ENCODE peak calls at places on chromosomes 4 and X, in seven cellular contexts. One of them, this sample, is unnamed.
A peak's percentile ranks its signal among the peaks of the same experiment; 100 is the strongest.

GRCh38 chr4:61202100-61202637 is 2.0 kb downstream of the ADGRL3 start:
- DNase-seq in fibroblast of the aortic adventitia: no peak
- DNase-seq in fibroblast of pulmonary artery: peak; percentile 12
- DNase-seq in right atrium auricular region: no peak
- DNase-seq in fibroblast of mammary gland: no peak
- DNase-seq in ascending aorta: no peak
- DNase-seq in foreskin fibroblast: peak; percentile 17
- DNase-seq in this sample: no peak

GRCh38 chr4:154779362-154779947 is 1.6 kb upstream of the RBM46 start:
- DNase-seq in foreskin fibroblast: peak; percentile 61
- DNase-seq in fibroblast of pulmonary artery: peak; percentile 71
- DNase-seq in ascending aorta: no peak
- DNase-seq in fibroblast of the aortic adventitia: peak; percentile 73
- DNase-seq in right atrium auricular region: no peak
- DNase-seq in fibroblast of mammary gland: peak; percentile 68
- DNase-seq in this sample: peak; percentile 5

GRCh38 chrX:128019218-128019617 is 33.0 kb downstream of the ACTRT1 start:
- DNase-seq in ascending aorta: no peak
- DNase-seq in fibroblast of pulmonary artery: no peak
- DNase-seq in right atrium auricular region: no peak
- DNase-seq in fibroblast of the aortic adventitia: no peak
- DNase-seq in fibroblast of mammary gland: no peak
- DNase-seq in foreskin fibroblast: no peak
- DNase-seq in this sample: no peak

GRCh38 chrX:15310117-15310516 is 5.3 kb downstream of the ASB11 start:
- DNase-seq in foreskin fibroblast: peak; percentile 20
- DNase-seq in right atrium auricular region: no peak
- DNase-seq in ascending aorta: no peak
- DNase-seq in fibroblast of mammary gland: peak; percentile 33
- DNase-seq in fibroblast of the aortic adventitia: peak; percentile 46
- DNase-seq in fibroblast of pulmonary artery: peak; percentile 68
- DNase-seq in this sample: no peak

GRCh38 chr4:154982187-154983047 is 201.3 kb downstream of the RBM46 start:
- DNase-seq in foreskin fibroblast: peak; percentile 54
- DNase-seq in fibroblast of mammary gland: peak; percentile 80
- DNase-seq in ascending aorta: no peak
- DNase-seq in fibroblast of the aortic adventitia: peak; percentile 81
- DNase-seq in fibroblast of pulmonary artery: peak; percentile 82
- DNase-seq in right atrium auricular region: peak; percentile 70
- DNase-seq in this sample: no peak

GRCh38 chr4:187118166-187118565 is 394.5 kb upstream of the FAT1 start:
- DNase-seq in right atrium auricular region: no peak
- DNase-seq in foreskin fibroblast: no peak
- DNase-seq in fibroblast of pulmonary artery: no peak
- DNase-seq in fibroblast of mammary gland: no peak
- DNase-seq in ascending aorta: no peak
- DNase-seq in fibroblast of the aortic adventitia: no peak
- DNase-seq in this sample: no peak

GRCh38 chr4:41212221-41213203 is 1.8 kb downstream of the APBB2 start:
- DNase-seq in right atrium auricular region: no peak
- DNase-seq in fibroblast of the aortic adventitia: peak; percentile 82
- DNase-seq in ascending aorta: no peak
- DNase-seq in foreskin fibroblast: peak; percentile 90
- DNase-seq in fibroblast of pulmonary artery: peak; percentile 85
- DNase-seq in fibroblast of mammary gland: peak; percentile 78
- DNase-seq in this sample: no peak

GRCh38 chrX:74009041-74009440 is 294.9 kb upstream of the ZCCHC13 start:
- DNase-seq in fibroblast of pulmonary artery: no peak
- DNase-seq in right atrium auricular region: no peak
- DNase-seq in fibroblast of mammary gland: peak; percentile 57
- DNase-seq in foreskin fibroblast: peak; percentile 18
- DNase-seq in fibroblast of the aortic adventitia: no peak
- DNase-seq in ascending aorta: no peak
- DNase-seq in this sample: no peak

GRCh38 chr4:20262221-20262620 is 10.5 kb downstream of the SLIT2 start:
- DNase-seq in fibroblast of the aortic adventitia: no peak
- DNase-seq in fibroblast of mammary gland: no peak
- DNase-seq in fibroblast of pulmonary artery: no peak
- DNase-seq in foreskin fibroblast: no peak
- DNase-seq in right atrium auricular region: no peak
- DNase-seq in ascending aorta: no peak
- DNase-seq in this sample: no peak

GRCh38 chrX:57289089-57289488 is 2.6 kb downstream of the FAAH2 start:
- DNase-seq in right atrium auricular region: no peak
- DNase-seq in fibroblast of pulmonary artery: no peak
- DNase-seq in foreskin fibroblast: no peak
- DNase-seq in fibroblast of mammary gland: no peak
- DNase-seq in ascending aorta: no peak
- DNase-seq in fibroblast of the aortic adventitia: no peak
- DNase-seq in this sample: no peak

GRCh38 chr4:30721353-30722091 is 1.4 kb downstream of the PCDH7 start:
- DNase-seq in foreskin fibroblast: peak; percentile 71
- DNase-seq in right atrium auricular region: no peak
- DNase-seq in fibroblast of the aortic adventitia: peak; percentile 43
- DNase-seq in fibroblast of pulmonary artery: peak; percentile 39
- DNase-seq in fibroblast of mammary gland: peak; percentile 33
- DNase-seq in ascending aorta: no peak
- DNase-seq in this sample: no peak

GRCh38 chr4:35772291-35772690 is 472.0 kb downstream of the ARAP2 start:
- DNase-seq in fibroblast of pulmonary artery: peak; percentile 3
- DNase-seq in right atrium auricular region: no peak
- DNase-seq in ascending aorta: no peak
- DNase-seq in fibroblast of the aortic adventitia: no peak
- DNase-seq in fibroblast of mammary gland: peak; percentile 2
- DNase-seq in foreskin fibroblast: peak; percentile 0
- DNase-seq in this sample: no peak

GRCh38 chr4:113673450-113673849 is 88.1 kb downstream of the CAMK2D start:
- DNase-seq in foreskin fibroblast: peak; percentile 49
- DNase-seq in fibroblast of mammary gland: peak; percentile 44
- DNase-seq in fibroblast of pulmonary artery: no peak
- DNase-seq in fibroblast of the aortic adventitia: no peak
- DNase-seq in right atrium auricular region: no peak
- DNase-seq in ascending aorta: no peak
- DNase-seq in this sample: no peak

GRCh38 chrX:150363561-150364346 is 637 bp downstream of the MAMLD1 start:
- DNase-seq in right atrium auricular region: no peak
- DNase-seq in fibroblast of the aortic adventitia: peak; percentile 30
- DNase-seq in fibroblast of mammary gland: peak; percentile 37
- DNase-seq in fibroblast of pulmonary artery: peak; percentile 45
- DNase-seq in foreskin fibroblast: peak; percentile 73
- DNase-seq in ascending aorta: no peak
- DNase-seq in this sample: no peak

GRCh38 chr4:110003401-110004187 is 90.9 kb downstream of the EGF start:
- DNase-seq in fibroblast of the aortic adventitia: no peak
- DNase-seq in fibroblast of mammary gland: peak; percentile 16
- DNase-seq in foreskin fibroblast: no peak
- DNase-seq in right atrium auricular region: no peak
- DNase-seq in ascending aorta: no peak
- DNase-seq in fibroblast of pulmonary artery: no peak
- DNase-seq in this sample: no peak

GRCh38 chr4:153211986-153212720 is 7.9 kb downstream of the TRIM2 start:
- DNase-seq in fibroblast of mammary gland: peak; percentile 87
- DNase-seq in foreskin fibroblast: peak; percentile 83
- DNase-seq in fibroblast of the aortic adventitia: peak; percentile 80
- DNase-seq in fibroblast of pulmonary artery: peak; percentile 77
- DNase-seq in right atrium auricular region: no peak
- DNase-seq in ascending aorta: no peak
- DNase-seq in this sample: no peak

GRCh38 chr4:65917486-65917885 is 247.2 kb upstream of the EPHA5 start:
- DNase-seq in fibroblast of pulmonary artery: peak; percentile 83
- DNase-seq in fibroblast of mammary gland: peak; percentile 33
- DNase-seq in foreskin fibroblast: no peak
- DNase-seq in ascending aorta: no peak
- DNase-seq in fibroblast of the aortic adventitia: peak; percentile 76
- DNase-seq in right atrium auricular region: no peak
- DNase-seq in this sample: peak; percentile 7

GRCh38 chr4:181959121-181959520 is 284.1 kb upstream of the TENM3 start:
- DNase-seq in fibroblast of mammary gland: peak; percentile 87
- DNase-seq in ascending aorta: no peak
- DNase-seq in foreskin fibroblast: peak; percentile 87
- DNase-seq in fibroblast of the aortic adventitia: peak; percentile 34
- DNase-seq in fibroblast of pulmonary artery: peak; percentile 63
- DNase-seq in right atrium auricular region: no peak
- DNase-seq in this sample: no peak

GRCh38 chr4:91116861-91117260 is 989.7 kb downstream of the CCSER1 start:
- DNase-seq in fibroblast of pulmonary artery: peak; percentile 42
- DNase-seq in fibroblast of the aortic adventitia: no peak
- DNase-seq in fibroblast of mammary gland: peak; percentile 0
- DNase-seq in right atrium auricular region: no peak
- DNase-seq in foreskin fibroblast: no peak
- DNase-seq in ascending aorta: no peak
- DNase-seq in this sample: no peak

GRCh38 chr4:123120473-123120872 is 198.1 kb upstream of the NUDT6 start:
- DNase-seq in right atrium auricular region: no peak
- DNase-seq in fibroblast of the aortic adventitia: no peak
- DNase-seq in foreskin fibroblast: peak; percentile 63
- DNase-seq in fibroblast of pulmonary artery: peak; percentile 45
- DNase-seq in fibroblast of mammary gland: peak; percentile 75
- DNase-seq in ascending aorta: no peak
- DNase-seq in this sample: no peak

GRCh38 chr4:177519481-177520270 is 77.4 kb upstream of the AGA start:
- DNase-seq in fibroblast of the aortic adventitia: peak; percentile 43
- DNase-seq in ascending aorta: no peak
- DNase-seq in right atrium auricular region: no peak
- DNase-seq in fibroblast of mammary gland: peak; percentile 57
- DNase-seq in foreskin fibroblast: no peak
- DNase-seq in fibroblast of pulmonary artery: no peak
- DNase-seq in this sample: no peak

GRCh38 chr4:118981839-118982381 is 93.3 kb downstream of the SYNPO2 start:
- DNase-seq in fibroblast of mammary gland: peak; percentile 94
- DNase-seq in right atrium auricular region: peak; percentile 79
- DNase-seq in ascending aorta: no peak
- DNase-seq in fibroblast of pulmonary artery: peak; percentile 88
- DNase-seq in fibroblast of the aortic adventitia: peak; percentile 93
- DNase-seq in foreskin fibroblast: peak; percentile 93
- DNase-seq in this sample: peak; percentile 96

GRCh38 chr4:22444813-22445212 is 71.1 kb downstream of the ADGRA3 start:
- DNase-seq in right atrium auricular region: no peak
- DNase-seq in fibroblast of mammary gland: no peak
- DNase-seq in ascending aorta: no peak
- DNase-seq in fibroblast of pulmonary artery: no peak
- DNase-seq in foreskin fibroblast: no peak
- DNase-seq in fibroblast of the aortic adventitia: no peak
- DNase-seq in this sample: no peak

GRCh38 chr4:22440999-22441398 is 74.9 kb downstream of the ADGRA3 start:
- DNase-seq in foreskin fibroblast: no peak
- DNase-seq in fibroblast of pulmonary artery: no peak
- DNase-seq in fibroblast of the aortic adventitia: no peak
- DNase-seq in fibroblast of mammary gland: no peak
- DNase-seq in ascending aorta: no peak
- DNase-seq in right atrium auricular region: no peak
- DNase-seq in this sample: no peak

GRCh38 chr4:22439947-22440346 is 75.9 kb downstream of the ADGRA3 start:
- DNase-seq in fibroblast of the aortic adventitia: no peak
- DNase-seq in fibroblast of mammary gland: no peak
- DNase-seq in fibroblast of pulmonary artery: no peak
- DNase-seq in ascending aorta: no peak
- DNase-seq in foreskin fibroblast: no peak
- DNase-seq in right atrium auricular region: no peak
- DNase-seq in this sample: no peak

DNA sequence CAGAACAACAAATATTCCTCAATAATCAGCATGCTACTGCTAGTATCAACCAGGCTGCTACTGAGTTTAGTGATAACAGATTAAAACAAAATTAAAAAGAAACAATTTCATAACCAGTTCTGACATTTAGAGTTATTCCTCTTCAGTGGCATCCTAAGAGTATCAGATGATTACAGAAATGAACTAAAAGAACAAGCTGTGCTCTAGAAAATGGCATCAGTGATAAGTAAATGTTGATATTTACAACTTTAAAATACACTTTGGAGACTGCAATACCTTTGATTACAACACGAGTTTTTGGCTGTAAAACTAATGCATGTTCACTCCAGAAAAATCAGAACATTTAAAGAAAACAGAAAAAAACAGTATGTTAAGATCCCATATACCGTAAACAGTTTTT is 72.9 kb downstream of the ADGRA3 start:
- DNase-seq in ascending aorta: no peak
- DNase-seq in fibroblast of the aortic adventitia: no peak
- DNase-seq in fibroblast of pulmonary artery: no peak
- DNase-seq in right atrium auricular region: no peak
- DNase-seq in fibroblast of mammary gland: no peak
- DNase-seq in foreskin fibroblast: no peak
- DNase-seq in this sample: no peak
- H3K4me3 ChIP-seq in ascending aorta: no peak overlapping the region
- H3K4me3 ChIP-seq in fibroblast of the aortic adventitia: no peak overlapping the region
- H3K4me3 ChIP-seq in fibroblast of pulmonary artery: no peak overlapping the region
- H3K4me3 ChIP-seq in right atrium auricular region: no peak overlapping the region
- H3K4me3 ChIP-seq in fibroblast of mammary gland: no peak overlapping the region
- H3K4me3 ChIP-seq in foreskin fibroblast: no peak overlapping the region
- H3K4me3 ChIP-seq in this sample: no peak overlapping the region

GRCh38 chrX:65705439-65705838 is 38.0 kb downstream of the MSN start:
- DNase-seq in fibroblast of mammary gland: no peak
- DNase-seq in fibroblast of the aortic adventitia: no peak
- DNase-seq in foreskin fibroblast: no peak
- DNase-seq in ascending aorta: no peak
- DNase-seq in fibroblast of pulmonary artery: no peak
- DNase-seq in right atrium auricular region: no peak
- DNase-seq in this sample: no peak
- H3K4me3 ChIP-seq in fibroblast of mammary gland: no peak overlapping the region
- H3K4me3 ChIP-seq in fibroblast of the aortic adventitia: no peak overlapping the region
- H3K4me3 ChIP-seq in foreskin fibroblast: no peak overlapping the region
- H3K4me3 ChIP-seq in ascending aorta: no peak overlapping the region
- H3K4me3 ChIP-seq in fibroblast of pulmonary artery: no peak overlapping the region
- H3K4me3 ChIP-seq in right atrium auricular region: no peak overlapping the region
- H3K4me3 ChIP-seq in this sample: no peak overlapping the region

GRCh38 chr4:129328176-129328575 is 232.2 kb downstream of the C4orf33 start:
- DNase-seq in ascending aorta: no peak
- DNase-seq in fibroblast of pulmonary artery: no peak
- DNase-seq in right atrium auricular region: no peak
- DNase-seq in foreskin fibroblast: no peak
- DNase-seq in fibroblast of mammary gland: no peak
- DNase-seq in fibroblast of the aortic adventitia: no peak
- DNase-seq in this sample: no peak

GRCh38 chr4:129326810-129327209 is 230.9 kb downstream of the C4orf33 start:
- DNase-seq in fibroblast of pulmonary artery: no peak
- DNase-seq in fibroblast of the aortic adventitia: no peak
- DNase-seq in fibroblast of mammary gland: no peak
- DNase-seq in ascending aorta: no peak
- DNase-seq in right atrium auricular region: no peak
- DNase-seq in foreskin fibroblast: no peak
- DNase-seq in this sample: no peak

GRCh38 chr4:129323630-129324029 is 227.7 kb downstream of the C4orf33 start:
- DNase-seq in fibroblast of the aortic adventitia: no peak
- DNase-seq in fibroblast of pulmonary artery: no peak
- DNase-seq in fibroblast of mammary gland: no peak
- DNase-seq in foreskin fibroblast: no peak
- DNase-seq in ascending aorta: no peak
- DNase-seq in right atrium auricular region: no peak
- DNase-seq in this sample: no peak

GRCh38 chr4:129327637-129328036 is 231.7 kb downstream of the C4orf33 start:
- DNase-seq in foreskin fibroblast: no peak
- DNase-seq in ascending aorta: no peak
- DNase-seq in right atrium auricular region: no peak
- DNase-seq in fibroblast of the aortic adventitia: no peak
- DNase-seq in fibroblast of pulmonary artery: no peak
- DNase-seq in fibroblast of mammary gland: no peak
- DNase-seq in this sample: no peak

GRCh38 chr4:129322947-129323346 is 227.0 kb downstream of the C4orf33 start:
- DNase-seq in foreskin fibroblast: no peak
- DNase-seq in fibroblast of pulmonary artery: no peak
- DNase-seq in fibroblast of the aortic adventitia: no peak
- DNase-seq in ascending aorta: no peak
- DNase-seq in fibroblast of mammary gland: no peak
- DNase-seq in right atrium auricular region: no peak
- DNase-seq in this sample: no peak
- H3K4me3 ChIP-seq in foreskin fibroblast: no peak overlapping the region
- H3K4me3 ChIP-seq in fibroblast of pulmonary artery: no peak overlapping the region
- H3K4me3 ChIP-seq in fibroblast of the aortic adventitia: no peak overlapping the region
- H3K4me3 ChIP-seq in ascending aorta: no peak overlapping the region
- H3K4me3 ChIP-seq in fibroblast of mammary gland: no peak overlapping the region
- H3K4me3 ChIP-seq in right atrium auricular region: no peak overlapping the region
- H3K4me3 ChIP-seq in this sample: no peak overlapping the region

GRCh38 chr4:174523003-174523693 is 860 bp upstream of the HPGD start:
- DNase-seq in foreskin fibroblast: peak; percentile 14
- DNase-seq in fibroblast of mammary gland: peak; percentile 37
- DNase-seq in fibroblast of the aortic adventitia: peak; percentile 27
- DNase-seq in ascending aorta: no peak
- DNase-seq in right atrium auricular region: no peak
- DNase-seq in fibroblast of pulmonary artery: no peak
- DNase-seq in this sample: no peak
- H3K4me3 ChIP-seq in foreskin fibroblast: peak overlapping the region; percentile 22
- H3K4me3 ChIP-seq in fibroblast of mammary gland: peak overlapping the region; percentile 42
- H3K4me3 ChIP-seq in fibroblast of the aortic adventitia: peak overlapping the region; percentile 71
- H3K4me3 ChIP-seq in ascending aorta: peak overlapping the region; percentile 78
- H3K4me3 ChIP-seq in right atrium auricular region: peak overlapping the region; percentile 58
- H3K4me3 ChIP-seq in fibroblast of pulmonary artery: peak overlapping the region; percentile 61
- H3K4me3 ChIP-seq in this sample: peak overlapping the region; percentile 44